ENCODE peak calls at places on chromosomes 12 and 14, in six cellular contexts. X, V, T, M, O and Q are unnamed samples.
A peak's percentile ranks its signal among the peaks of the same experiment; 100 is the strongest.

GRCh38 chr14:67577909-67578749 is 21.9 kb downstream of the PIGH start:
- DNase-seq in O (no peak), X (no peak), T (no peak), M (no peak), V (no peak), Q (no peak)

GRCh38 chr14:54299393-54300363 is 97.1 kb upstream of the CDKN3 start:
- DNase-seq in V (no peak), O (no peak), T (no peak), X (peak; percentile 86), M (no peak), Q (no peak)

GRCh38 chr14:35405304-35405996 is 901 bp upstream of the NFKBIA start:
- DNase-seq in O (no peak), X (no peak), T (no peak), V (peak; percentile 70), M (peak; percentile 68), Q (peak; percentile 35)

GRCh38 chr14:39456702-39457250 is 24.5 kb upstream of the FBXO33 start:
- DNase-seq in X (no peak), T (no peak), V (no peak), O (no peak), M (no peak), Q (no peak)

GRCh38 chr12:3282271-3282670 is 205.1 kb downstream of the TSPAN9 start:
- DNase-seq in M (no peak), T (no peak), V (no peak), X (no peak), O (no peak), Q (no peak)

GRCh38 chr14:89507926-89508460 is 91.0 kb upstream of the FOXN3 start:
- DNase-seq in T (no peak), O (no peak), X (peak; percentile 52), M (no peak), V (no peak), Q (no peak)

GRCh38 chr12:24945822-24946221 is 3.1 kb downstream of the BCAT1 start:
- DNase-seq in M (no peak), O (no peak), X (no peak), T (no peak), V (no peak), Q (no peak)

GRCh38 chr12:32052300-32052691 is 54.4 kb upstream of the BICD1 start:
- DNase-seq in M (no peak), V (no peak), T (no peak), X (no peak), O (no peak), Q (no peak)

GRCh38 chr14:68468437-68469207 is 324.2 kb downstream of the ZFP36L1 start:
- DNase-seq in X (peak; percentile 80), M (no peak), V (no peak), O (no peak), T (no peak), Q (peak; percentile 59)

GRCh38 chr12:124097681-124098080 is 124.7 kb downstream of the ZNF664 start:
- DNase-seq in T (no peak), O (no peak), M (no peak), X (no peak), V (no peak), Q (no peak)

GRCh38 chr14:105119410-105120025 is 49.1 kb downstream of the JAG2 start:
- DNase-seq in M (peak; percentile 29), X (no peak), T (no peak), O (no peak), V (no peak), Q (no peak)

GRCh38 chr14:67821121-67821520 is 1.5 kb downstream of the RAD51B start:
- DNase-seq in M (no peak), T (no peak), O (no peak), X (no peak), V (no peak), Q (no peak)

GRCh38 chr12:125140239-125140917 is 75.1 kb downstream of the AACS start:
- DNase-seq in V (no peak), M (peak; percentile 90), O (peak; percentile 25), X (peak; percentile 3), T (no peak), Q (no peak)

GRCh38 chr14:97251423-97252155 is 454.4 kb downstream of the VRK1 start:
- DNase-seq in T (no peak), M (peak; percentile 82), X (no peak), O (no peak), V (no peak), Q (peak; percentile 72)

GRCh38 chr12:27434673-27435565 is 11.6 kb upstream of the SMCO2 start:
- DNase-seq in T (peak; percentile 17), O (no peak), M (peak; percentile 66), X (peak; percentile 13), V (no peak), Q (peak; percentile 17)

GRCh38 chr12:120903818-120904773 is at the start of gene SPPL3:
- DNase-seq in O (peak; percentile 89), M (peak; percentile 99), V (peak; percentile 87), T (peak; percentile 93), X (peak; percentile 86), Q (peak; percentile 95)

GRCh38 chr14:67766035-67766680 is 50.2 kb downstream of the ZFYVE26 start:
- DNase-seq in T (peak; percentile 17), V (peak; percentile 24), M (no peak), O (peak; percentile 12), X (no peak), Q (no peak)

GRCh38 chr12:103632554-103633216 is 45.6 kb downstream of the STAB2 start:
- DNase-seq in O (peak; percentile 62), M (peak; percentile 99), X (peak; percentile 16), T (peak; percentile 18), V (no peak), Q (peak; percentile 87)

GRCh38 chr14:58747181-58747580 is 109.4 kb downstream of the DACT1 start:
- DNase-seq in X (peak; percentile 80), V (peak; percentile 83), M (no peak), O (peak; percentile 64), T (peak; percentile 43), Q (no peak)

GRCh38 chr12:13980548-13981295 is 680 bp downstream of the GRIN2B start:
- DNase-seq in X (no peak), V (no peak), O (peak; percentile 18), T (no peak), M (peak; percentile 77), Q (no peak)

GRCh38 chr14:25050494-25051170 is 685 bp upstream of the STXBP6 start:
- DNase-seq in O (no peak), T (peak; percentile 24), M (no peak), X (peak; percentile 59), V (no peak), Q (no peak)

GRCh38 chr12:78559441-78559840 is 305.1 kb upstream of the SYT1 start:
- DNase-seq in O (no peak), T (no peak), X (peak; percentile 23), M (no peak), V (no peak), Q (no peak)

GRCh38 chr12:77469614-77470333 is 360.9 kb upstream of the NAV3 start:
- DNase-seq in M (no peak), X (no peak), O (no peak), V (no peak), T (no peak), Q (no peak)

GRCh38 chr14:24162083-24162482 is 1.0 kb downstream of the IRF9 start:
- DNase-seq in X (no peak), V (no peak), T (no peak), M (no peak), O (no peak), Q (peak; percentile 42)

GRCh38 chr12:43238281-43238680 is 313.7 kb downstream of the ADAMTS20 start:
- DNase-seq in V (no peak), M (no peak), X (no peak), T (no peak), O (no peak), Q (no peak)

GRCh38 chr12:101620762-101621133 is 26.0 kb downstream of the MYBPC1 start:
- DNase-seq in X (no peak), M (no peak), T (no peak), O (no peak), V (no peak), Q (no peak)

GRCh38 chr14:92686763-92687427 is 61.5 kb downstream of the LGMN start:
- DNase-seq in T (peak; percentile 78), X (peak; percentile 63), O (peak; percentile 74), V (peak; percentile 65), M (peak; percentile 99), Q (peak; percentile 62)

DNA sequence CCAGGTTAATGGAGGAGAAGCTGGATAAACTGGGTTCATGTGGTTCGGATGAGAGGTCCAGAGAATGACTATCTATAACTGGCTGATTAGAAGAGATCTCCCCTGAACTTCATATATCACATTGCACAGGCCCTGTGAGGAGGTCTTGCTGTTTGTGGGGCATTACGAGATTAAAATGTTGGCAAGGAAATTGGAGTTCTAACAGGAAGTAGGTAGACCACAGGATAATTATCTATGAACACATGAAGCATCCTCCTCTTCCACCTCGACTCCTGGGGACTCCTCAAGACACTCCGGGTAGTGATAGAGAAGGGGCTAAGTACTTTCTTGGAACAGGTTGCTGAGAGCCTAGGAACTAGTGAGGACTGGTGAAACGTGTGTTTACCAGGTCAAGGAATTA is 418.8 kb downstream of the KCNH5 start:
- DNase-seq in X (no peak), O (no peak), T (no peak), V (no peak), M (no peak), Q (no peak)
- H3K4me3 ChIP-seq in X (no peak overlapping the region), O (no peak overlapping the region), T (no peak overlapping the region), V (no peak overlapping the region), M (peak overlapping the region; percentile 61), Q (no peak overlapping the region)

GRCh38 chr12:1915082-1915968 is 3.1 kb downstream of the CACNA2D4 start:
- DNase-seq in T (no peak), O (no peak), M (peak; percentile 51), V (no peak), X (no peak), Q (no peak)

GRCh38 chr12:1914116-1914911 is 4.1 kb downstream of the CACNA2D4 start:
- DNase-seq in M (peak; percentile 33), O (no peak), X (no peak), V (no peak), T (no peak), Q (no peak)

GRCh38 chr12:1911598-1912575 is 6.6 kb downstream of the CACNA2D4 start:
- DNase-seq in O (no peak), T (no peak), X (no peak), V (no peak), M (peak; percentile 56), Q (no peak)

GRCh38 chr12:1912580-1913376 is 5.7 kb downstream of the CACNA2D4 start:
- DNase-seq in M (peak; percentile 53), O (no peak), V (no peak), T (no peak), X (no peak), Q (no peak)

GRCh38 chr12:1913377-1914115 is 4.9 kb downstream of the CACNA2D4 start:
- DNase-seq in V (no peak), O (no peak), T (no peak), X (no peak), M (peak; percentile 61), Q (no peak)
- TF ChIP-seq CTCF in V (no peak), O (no peak), T (no peak), X (no peak), M (peak; percentile 17), Q (no peak)

DNA sequence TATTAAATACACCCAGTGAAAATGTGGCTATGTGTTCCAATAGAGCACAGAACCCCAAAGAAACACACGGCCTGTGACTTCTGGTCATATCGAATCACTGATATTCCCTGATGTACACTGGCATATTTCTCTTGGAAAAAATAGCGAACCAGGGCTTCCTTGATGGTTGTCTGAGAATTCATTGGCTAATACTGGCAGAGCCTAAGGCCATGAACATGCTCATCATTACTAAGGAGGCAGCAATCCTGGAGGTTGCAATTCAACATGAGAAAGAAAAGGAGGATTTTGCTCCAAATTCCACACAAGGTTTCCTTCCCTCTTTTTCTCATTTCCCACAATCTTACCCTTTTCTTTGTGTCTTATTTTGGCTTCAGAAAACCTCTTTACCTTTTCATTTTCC is 212.9 kb upstream of the HMGA2 start:
- DNase-seq in O (no peak), T (no peak), M (no peak), V (no peak), X (no peak), Q (no peak)
- H3K4me3 ChIP-seq in O (no peak overlapping the region), T (no peak overlapping the region), M (no peak overlapping the region), V (no peak overlapping the region), X (no peak overlapping the region), Q (no peak overlapping the region)

GRCh38 chr12:29891792-29892191 is 108.0 kb upstream of the TMTC1 start:
- DNase-seq in T (no peak), V (no peak), O (no peak), X (no peak), M (no peak), Q (no peak)
- TF ChIP-seq CTCF in T (no peak), V (no peak), O (no peak), X (no peak), M (no peak), Q (no peak)